ENCODE peak calls at places on chromosomes 13 and 19, in five cellular contexts. One of them, this sample, is unnamed.

GRCh38 chr19:14361824-14362223 is 19.4 kb upstream of the ADGRE5 start:
- DNase-seq in neuronal stem cell: no peak
- DNase-seq in H9: peak
- DNase-seq in mesenchymal stem cell: no peak
- DNase-seq in H1: peak
- DNase-seq in this sample: no peak

GRCh38 chr19:3210347-3211017 is 14.0 kb upstream of the CELF5 start:
- DNase-seq in neuronal stem cell: no peak
- DNase-seq in H9: peak
- DNase-seq in mesenchymal stem cell: peak
- DNase-seq in H1: peak
- DNase-seq in this sample: peak

GRCh38 chr13:34258646-34259386 is 440.9 kb downstream of the RFC3 start:
- DNase-seq in neuronal stem cell: no peak
- DNase-seq in H9: no peak
- DNase-seq in mesenchymal stem cell: no peak
- DNase-seq in H1: no peak
- DNase-seq in this sample: no peak

GRCh38 chr13:97125810-97126738 is 96.1 kb upstream of the MBNL2 start:
- DNase-seq in neuronal stem cell: no peak
- DNase-seq in H9: no peak
- DNase-seq in mesenchymal stem cell: no peak
- DNase-seq in H1: no peak
- DNase-seq in this sample: no peak

GRCh38 chr19:29873024-29873800 is 61.4 kb downstream of the CCNE1 start:
- DNase-seq in neuronal stem cell: peak
- DNase-seq in H9: peak
- DNase-seq in mesenchymal stem cell: peak
- DNase-seq in H1: peak
- DNase-seq in this sample: no peak

GRCh38 chr13:33328691-33329090 is 43.1 kb upstream of the STARD13 start:
- DNase-seq in neuronal stem cell: no peak
- DNase-seq in H9: no peak
- DNase-seq in mesenchymal stem cell: no peak
- DNase-seq in H1: no peak
- DNase-seq in this sample: no peak

GRCh38 chr13:76527041-76527440 is 359.2 kb downstream of the KCTD12 start:
- DNase-seq in neuronal stem cell: no peak
- DNase-seq in H9: no peak
- DNase-seq in mesenchymal stem cell: no peak
- DNase-seq in H1: no peak
- DNase-seq in this sample: no peak

GRCh38 chr19:10503002-10503789 is at the start of gene KEAP1:
- DNase-seq in neuronal stem cell: peak
- DNase-seq in H9: peak
- DNase-seq in mesenchymal stem cell: peak
- DNase-seq in H1: peak
- DNase-seq in this sample: peak

GRCh38 chr19:11046608-11047354 is 42.5 kb upstream of the LDLR start:
- DNase-seq in neuronal stem cell: no peak
- DNase-seq in H9: no peak
- DNase-seq in mesenchymal stem cell: no peak
- DNase-seq in H1: no peak
- DNase-seq in this sample: no peak

GRCh38 chr13:113777311-113778260 is 18.6 kb downstream of the TMEM255B start:
- DNase-seq in neuronal stem cell: peak
- DNase-seq in H9: peak
- DNase-seq in mesenchymal stem cell: peak
- DNase-seq in H1: peak
- DNase-seq in this sample: no peak

GRCh38 chr19:38293281-38293680 is 10.8 kb upstream of the C19orf33 start:
- DNase-seq in neuronal stem cell: no peak
- DNase-seq in H9: no peak
- DNase-seq in mesenchymal stem cell: no peak
- DNase-seq in H1: no peak
- DNase-seq in this sample: no peak

GRCh38 chr13:33452873-33453558 is 167.5 kb upstream of the STARD13 start:
- DNase-seq in neuronal stem cell: no peak
- DNase-seq in H9: no peak
- DNase-seq in mesenchymal stem cell: no peak
- DNase-seq in H1: no peak
- DNase-seq in this sample: no peak

GRCh38 chr19:21202865-21203494 is 61.1 kb downstream of the ZNF431 start:
- DNase-seq in neuronal stem cell: peak
- DNase-seq in H9: peak
- DNase-seq in mesenchymal stem cell: peak
- DNase-seq in H1: peak
- DNase-seq in this sample: peak

GRCh38 chr13:25111557-25111956 is 15.6 kb downstream of the PABPC3 start:
- DNase-seq in neuronal stem cell: no peak
- DNase-seq in H9: no peak
- DNase-seq in mesenchymal stem cell: no peak
- DNase-seq in H1: no peak
- DNase-seq in this sample: no peak

GRCh38 chr13:78709028-78709427 is 50.1 kb upstream of the OBI1 start:
- DNase-seq in neuronal stem cell: no peak
- DNase-seq in H9: no peak
- DNase-seq in mesenchymal stem cell: no peak
- DNase-seq in H1: no peak
- DNase-seq in this sample: no peak

GRCh38 chr13:78714717-78715116 is 55.8 kb upstream of the OBI1 start:
- DNase-seq in neuronal stem cell: no peak
- DNase-seq in H9: no peak
- DNase-seq in mesenchymal stem cell: no peak
- DNase-seq in H1: no peak
- DNase-seq in this sample: no peak

GRCh38 chr13:78712866-78713265 is 53.9 kb upstream of the OBI1 start:
- DNase-seq in neuronal stem cell: no peak
- DNase-seq in H9: no peak
- DNase-seq in mesenchymal stem cell: no peak
- DNase-seq in H1: no peak
- DNase-seq in this sample: no peak
- H2BK12ac ChIP-seq in neuronal stem cell: no peak
- H2BK12ac ChIP-seq in H9: no peak
- H2BK12ac ChIP-seq in mesenchymal stem cell: no peak
- H2BK12ac ChIP-seq in H1: no peak
- H2BK12ac ChIP-seq in this sample: no peak

DNA sequence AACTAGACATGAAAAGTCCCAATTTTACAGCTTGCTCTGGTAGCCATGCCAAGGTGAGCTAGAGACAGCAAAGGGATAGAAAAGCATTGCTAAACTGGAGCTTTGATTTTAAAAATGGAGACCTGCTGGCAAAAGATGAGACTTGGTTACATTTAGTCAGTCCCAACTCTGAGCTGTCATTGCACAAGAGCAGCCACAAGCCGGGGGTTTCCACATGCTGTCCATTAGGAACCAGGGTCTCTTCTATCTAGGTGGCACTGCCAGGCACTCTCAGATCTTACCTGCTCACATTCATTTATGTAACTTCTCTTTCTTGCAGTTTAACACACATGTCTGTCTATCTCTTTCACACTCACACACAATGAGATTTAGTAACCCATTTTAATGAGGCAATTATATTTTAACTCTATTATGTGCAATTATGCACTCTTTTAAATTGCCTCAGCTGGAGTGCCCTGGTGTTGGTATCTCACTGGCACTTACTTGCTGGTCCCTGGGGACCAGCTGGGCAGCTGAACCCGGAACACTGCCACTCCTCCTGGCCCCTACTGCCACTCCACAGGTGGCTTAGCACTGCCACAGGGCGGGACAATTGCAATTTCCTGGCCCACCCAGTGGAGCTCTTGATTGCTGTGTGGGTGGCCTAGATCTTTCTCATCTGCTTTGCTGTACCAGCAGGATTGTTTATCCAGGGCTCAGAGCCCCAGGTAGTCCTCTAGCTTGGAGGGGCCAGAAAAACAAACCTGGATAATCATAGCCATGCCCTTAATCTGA is 112.5 kb downstream of the COG6 start:
- DNase-seq in neuronal stem cell: no peak
- DNase-seq in H9: no peak
- DNase-seq in mesenchymal stem cell: no peak
- DNase-seq in H1: no peak
- DNase-seq in this sample: no peak
- H2BK12ac ChIP-seq in neuronal stem cell: no peak
- H2BK12ac ChIP-seq in H9: no peak
- H2BK12ac ChIP-seq in mesenchymal stem cell: no peak
- H2BK12ac ChIP-seq in H1: no peak
- H2BK12ac ChIP-seq in this sample: peak

DNA sequence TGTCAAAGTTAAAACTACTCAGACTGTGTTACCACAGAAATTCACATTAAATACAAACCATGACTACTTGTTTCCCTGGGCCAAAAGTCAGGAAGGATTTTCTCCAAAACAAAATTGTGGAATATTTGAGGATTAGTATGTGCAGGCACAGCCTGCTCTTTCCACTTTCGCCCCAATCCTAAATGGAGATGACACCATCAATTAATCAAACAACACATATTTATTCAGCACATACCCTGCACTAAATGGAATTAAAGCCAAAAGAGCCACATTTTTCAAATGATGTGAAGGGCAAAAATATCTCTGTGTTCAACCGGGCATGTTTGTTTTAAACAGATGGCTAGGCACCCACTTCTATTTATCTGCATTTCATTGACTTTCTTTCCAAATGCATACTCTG is 523.1 kb downstream of the DCT start:
- DNase-seq in neuronal stem cell: no peak
- DNase-seq in H9: no peak
- DNase-seq in mesenchymal stem cell: peak
- DNase-seq in H1: no peak
- DNase-seq in this sample: no peak
- H2BK12ac ChIP-seq in neuronal stem cell: no peak
- H2BK12ac ChIP-seq in H9: no peak
- H2BK12ac ChIP-seq in mesenchymal stem cell: no peak
- H2BK12ac ChIP-seq in H1: no peak
- H2BK12ac ChIP-seq in this sample: no peak

DNA sequence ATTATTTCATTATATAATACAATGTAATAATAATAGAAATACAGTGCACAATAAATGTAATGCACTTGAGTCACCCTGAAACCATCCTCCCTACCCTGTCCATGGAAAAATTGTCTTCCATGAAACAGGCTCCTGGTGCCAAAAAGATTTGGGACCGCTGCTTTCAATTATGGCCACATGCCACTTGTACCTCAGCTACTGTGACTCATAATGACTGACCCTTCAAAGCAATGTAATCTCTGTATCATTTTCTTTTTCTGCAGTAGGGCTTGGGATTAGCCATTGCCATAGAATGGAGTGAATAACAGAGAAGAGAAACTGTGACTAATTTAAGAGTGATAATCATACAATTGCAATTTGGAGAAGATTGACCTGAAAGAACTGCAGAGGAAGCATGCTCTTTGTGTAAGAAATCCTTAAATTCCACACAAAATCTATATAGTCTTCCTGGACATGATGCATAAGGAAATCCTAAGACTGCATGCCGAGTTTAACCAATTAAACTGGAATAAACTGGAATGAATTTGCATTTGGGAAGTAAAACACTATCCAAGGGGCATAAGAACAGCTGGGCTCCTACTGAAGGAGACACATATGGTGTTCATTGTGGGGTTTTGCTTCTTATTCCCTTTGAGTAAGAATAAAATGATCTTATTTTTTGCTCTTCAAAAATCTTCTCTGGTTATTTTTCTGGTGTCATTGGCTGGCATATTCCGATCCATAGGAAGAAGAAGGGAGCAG is 59.5 kb upstream of the SLC7A1 start:
- DNase-seq in neuronal stem cell: no peak
- DNase-seq in H9: no peak
- DNase-seq in mesenchymal stem cell: no peak
- DNase-seq in H1: no peak
- DNase-seq in this sample: no peak
- H2BK12ac ChIP-seq in neuronal stem cell: no peak
- H2BK12ac ChIP-seq in H9: no peak
- H2BK12ac ChIP-seq in mesenchymal stem cell: no peak
- H2BK12ac ChIP-seq in H1: no peak
- H2BK12ac ChIP-seq in this sample: no peak

DNA sequence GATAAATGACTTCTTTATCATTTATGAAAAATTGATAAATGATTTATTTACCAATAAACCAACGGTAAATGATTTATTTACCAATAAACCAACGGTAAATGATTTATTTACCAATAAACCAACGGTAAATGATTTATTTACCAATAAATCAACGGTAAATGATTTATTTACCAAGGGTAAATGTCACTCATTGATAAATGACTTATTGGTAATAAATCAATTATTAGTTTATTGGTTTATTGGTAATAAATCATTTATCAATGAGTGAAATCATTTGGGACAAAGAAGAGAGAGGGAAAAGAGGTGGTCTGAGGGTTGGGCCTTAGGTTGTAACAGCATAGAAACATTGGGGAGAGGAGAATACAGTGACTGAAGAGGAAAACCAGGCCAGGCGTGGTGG is 21.5 kb downstream of the VAV1 start:
- DNase-seq in neuronal stem cell: no peak
- DNase-seq in H9: no peak
- DNase-seq in mesenchymal stem cell: no peak
- DNase-seq in H1: no peak
- DNase-seq in this sample: no peak
- H2BK12ac ChIP-seq in neuronal stem cell: no peak
- H2BK12ac ChIP-seq in H9: no peak
- H2BK12ac ChIP-seq in mesenchymal stem cell: no peak
- H2BK12ac ChIP-seq in H1: no peak
- H2BK12ac ChIP-seq in this sample: no peak

GRCh38 chr13:21164631-21165030 is 11.7 kb downstream of the SKA3 start:
- DNase-seq in neuronal stem cell: no peak
- DNase-seq in H9: no peak
- DNase-seq in mesenchymal stem cell: no peak
- DNase-seq in H1: no peak
- DNase-seq in this sample: no peak
- H2BK12ac ChIP-seq in neuronal stem cell: no peak
- H2BK12ac ChIP-seq in H9: no peak
- H2BK12ac ChIP-seq in mesenchymal stem cell: no peak
- H2BK12ac ChIP-seq in H1: no peak
- H2BK12ac ChIP-seq in this sample: no peak

This sample was measured in trophoblast cell.